ENCODE peak calls at places on chromosomes 11 and 22, in five cellular contexts. One of them, this sample, is unnamed.

GRCh38 chr11:66363187-66363601 is 8.4 kb downstream of the SLC29A2 start:
- DNase-seq in stomach: peak; percentile 34
- DNase-seq in right atrium auricular region: no peak
- DNase-seq in tibial nerve: no peak
- DNase-seq in astrocyte: no peak
- DNase-seq in this sample: no peak

GRCh38 chr11:6703247-6704063 is 20.3 kb upstream of the MRPL17 start:
- DNase-seq in tibial nerve: no peak
- DNase-seq in right atrium auricular region: peak; percentile 66
- DNase-seq in stomach: peak; percentile 42
- DNase-seq in astrocyte: peak; percentile 43
- DNase-seq in this sample: peak; percentile 54

GRCh38 chr11:5345831-5346230 is 2.5 kb upstream of the OR51B5 start:
- DNase-seq in tibial nerve: no peak
- DNase-seq in astrocyte: peak; percentile 23
- DNase-seq in right atrium auricular region: no peak
- DNase-seq in stomach: no peak
- DNase-seq in this sample: peak; percentile 74

GRCh38 chr11:103659138-103659734 is 377.2 kb upstream of the DDI1 start:
- DNase-seq in stomach: no peak
- DNase-seq in astrocyte: no peak
- DNase-seq in tibial nerve: no peak
- DNase-seq in right atrium auricular region: no peak
- DNase-seq in this sample: no peak

GRCh38 chr22:31344369-31345330 is 1.5 kb downstream of the PATZ1 start:
- DNase-seq in stomach: peak; percentile 63
- DNase-seq in right atrium auricular region: peak; percentile 77
- DNase-seq in tibial nerve: peak; percentile 49
- DNase-seq in astrocyte: peak; percentile 53
- DNase-seq in this sample: peak; percentile 26

GRCh38 chr22:35914665-35915476 is 113.8 kb downstream of the RBFOX2 start:
- DNase-seq in stomach: peak; percentile 58
- DNase-seq in tibial nerve: peak; percentile 22
- DNase-seq in right atrium auricular region: peak; percentile 69
- DNase-seq in astrocyte: peak; percentile 86
- DNase-seq in this sample: peak; percentile 82

GRCh38 chr22:41725510-41726110 is 26.3 kb downstream of the MEI1 start:
- DNase-seq in tibial nerve: no peak
- DNase-seq in astrocyte: no peak
- DNase-seq in right atrium auricular region: no peak
- DNase-seq in stomach: no peak
- DNase-seq in this sample: peak; percentile 1

GRCh38 chr11:34904421-34904950 is 11.7 kb downstream of the APIP start:
- DNase-seq in astrocyte: no peak
- DNase-seq in stomach: no peak
- DNase-seq in tibial nerve: no peak
- DNase-seq in right atrium auricular region: no peak
- DNase-seq in this sample: no peak

GRCh38 chr11:69966910-69967309 is 111.2 kb upstream of the ANO1 start:
- DNase-seq in right atrium auricular region: no peak
- DNase-seq in astrocyte: no peak
- DNase-seq in tibial nerve: no peak
- DNase-seq in stomach: no peak
- DNase-seq in this sample: no peak

GRCh38 chr11:91136631-91137030 is 913.8 kb upstream of the CHORDC1 start:
- DNase-seq in right atrium auricular region: no peak
- DNase-seq in stomach: no peak
- DNase-seq in astrocyte: no peak
- DNase-seq in tibial nerve: no peak
- DNase-seq in this sample: no peak

GRCh38 chr22:29198240-29198639 is 7.5 kb upstream of the EMID1 start:
- DNase-seq in stomach: no peak
- DNase-seq in right atrium auricular region: no peak
- DNase-seq in astrocyte: no peak
- DNase-seq in tibial nerve: no peak
- DNase-seq in this sample: no peak

GRCh38 chr11:86620796-86621575 is 51.4 kb downstream of the ME3 start:
- DNase-seq in right atrium auricular region: no peak
- DNase-seq in astrocyte: peak; percentile 86
- DNase-seq in tibial nerve: no peak
- DNase-seq in stomach: no peak
- DNase-seq in this sample: no peak

GRCh38 chr11:112826788-112827187 is 134.4 kb upstream of the NCAM1 start:
- DNase-seq in astrocyte: no peak
- DNase-seq in tibial nerve: no peak
- DNase-seq in stomach: no peak
- DNase-seq in right atrium auricular region: no peak
- DNase-seq in this sample: no peak

DNA sequence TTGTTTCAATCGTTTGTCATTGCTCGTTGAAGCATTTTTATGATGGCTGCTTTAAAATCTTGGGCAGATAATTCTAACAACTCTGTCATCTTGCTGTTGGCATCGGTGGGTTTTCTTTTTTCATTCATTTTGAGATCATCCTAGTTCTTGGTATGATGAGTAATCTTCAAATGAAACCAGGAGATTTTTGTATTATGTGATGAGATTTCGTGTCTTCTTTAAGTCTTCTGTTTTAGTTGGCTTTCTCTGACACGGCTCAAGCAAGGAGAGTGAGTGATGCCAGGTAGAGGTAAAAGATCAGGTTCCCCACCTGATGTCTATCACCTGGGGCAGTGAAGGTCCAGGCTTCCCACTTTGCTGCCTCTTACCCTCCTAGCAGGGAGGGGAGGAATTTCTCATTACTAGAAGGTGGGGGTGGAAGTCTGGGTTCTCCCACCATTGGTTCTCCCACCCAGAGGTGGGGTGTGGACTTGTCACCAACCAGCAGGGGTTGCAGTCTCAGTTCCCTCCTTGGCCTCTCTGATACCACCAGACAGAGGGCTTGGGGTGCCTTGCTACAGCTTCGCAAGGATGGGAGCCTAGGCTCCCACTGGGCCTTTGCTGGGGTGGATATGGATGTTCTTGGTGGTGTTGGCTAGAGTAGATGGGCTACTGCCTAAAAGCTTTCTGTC is 12.9 kb downstream of the CDC45 start:
- DNase-seq in tibial nerve: no peak
- DNase-seq in stomach: no peak
- DNase-seq in astrocyte: no peak
- DNase-seq in right atrium auricular region: no peak
- DNase-seq in this sample: no peak
- H3K36me3 ChIP-seq in tibial nerve: no peaks in the 10 kb centered on the region
- H3K36me3 ChIP-seq in stomach: no peaks in the 10 kb centered on the region
- H3K36me3 ChIP-seq in astrocyte: no peaks in the 10 kb centered on the region
- H3K36me3 ChIP-seq in right atrium auricular region: no peaks in the 10 kb centered on the region
- H3K36me3 ChIP-seq in this sample: no peaks in the 10 kb centered on the region

GRCh38 chr11:133360860-133361688 is 171.2 kb downstream of the OPCML start:
- DNase-seq in stomach: no peak
- DNase-seq in astrocyte: no peak
- DNase-seq in tibial nerve: no peak
- DNase-seq in right atrium auricular region: no peak
- DNase-seq in this sample: no peak

GRCh38 chr11:133350045-133350444 is 182.3 kb downstream of the OPCML start:
- DNase-seq in astrocyte: no peak
- DNase-seq in tibial nerve: no peak
- DNase-seq in right atrium auricular region: no peak
- DNase-seq in stomach: no peak
- DNase-seq in this sample: no peak

GRCh38 chr11:133354069-133354468 is 178.2 kb downstream of the OPCML start:
- DNase-seq in tibial nerve: no peak
- DNase-seq in astrocyte: no peak
- DNase-seq in stomach: no peak
- DNase-seq in right atrium auricular region: no peak
- DNase-seq in this sample: no peak

GRCh38 chr11:133355095-133355494 is 177.2 kb downstream of the OPCML start:
- DNase-seq in stomach: no peak
- DNase-seq in tibial nerve: no peak
- DNase-seq in right atrium auricular region: no peak
- DNase-seq in astrocyte: no peak
- DNase-seq in this sample: no peak
- H3K36me3 ChIP-seq in stomach: no peaks in the 10 kb centered on the region
- H3K36me3 ChIP-seq in tibial nerve: no peaks in the 10 kb centered on the region
- H3K36me3 ChIP-seq in right atrium auricular region: no peaks in the 10 kb centered on the region
- H3K36me3 ChIP-seq in astrocyte: no peaks in the 10 kb centered on the region
- H3K36me3 ChIP-seq in this sample: no peaks in the 10 kb centered on the region

GRCh38 chr22:30336752-30337460 is 10.2 kb upstream of the TBC1D10A start:
- DNase-seq in stomach: no peak
- DNase-seq in astrocyte: no peak
- DNase-seq in tibial nerve: no peak
- DNase-seq in right atrium auricular region: no peak
- DNase-seq in this sample: no peak
- H3K36me3 ChIP-seq in stomach: peaks cover 100% of the 10 kb centered on the region
- H3K36me3 ChIP-seq in astrocyte: peaks cover 82% of the 10 kb centered on the region
- H3K36me3 ChIP-seq in tibial nerve: peaks cover 99% of the 10 kb centered on the region
- H3K36me3 ChIP-seq in right atrium auricular region: peaks cover 97% of the 10 kb centered on the region
- H3K36me3 ChIP-seq in this sample: peaks cover 93% of the 10 kb centered on the region

GRCh38 chr11:121553806-121554205 is 101.0 kb upstream of the SORL1-AS1 start:
- DNase-seq in stomach: peak; percentile 83
- DNase-seq in right atrium auricular region: no peak
- DNase-seq in tibial nerve: no peak
- DNase-seq in astrocyte: peak; percentile 55
- DNase-seq in this sample: peak; percentile 16
- H3K36me3 ChIP-seq in stomach: peaks cover 30% of the 10 kb centered on the region
- H3K36me3 ChIP-seq in right atrium auricular region: no peaks in the 10 kb centered on the region
- H3K36me3 ChIP-seq in tibial nerve: no peaks in the 10 kb centered on the region
- H3K36me3 ChIP-seq in astrocyte: no peaks in the 10 kb centered on the region
- H3K36me3 ChIP-seq in this sample: no peaks in the 10 kb centered on the region

GRCh38 chr11:68504432-68505066 is 44.0 kb downstream of the PPP6R3 start:
- DNase-seq in right atrium auricular region: no peak
- DNase-seq in stomach: no peak
- DNase-seq in astrocyte: no peak
- DNase-seq in tibial nerve: no peak
- DNase-seq in this sample: no peak

GRCh38 chr11:68505596-68505995 is 45.0 kb downstream of the PPP6R3 start:
- DNase-seq in tibial nerve: no peak
- DNase-seq in astrocyte: peak; percentile 18
- DNase-seq in right atrium auricular region: no peak
- DNase-seq in stomach: no peak
- DNase-seq in this sample: peak; percentile 45

GRCh38 chr11:68501813-68502212 is 41.3 kb downstream of the PPP6R3 start:
- DNase-seq in tibial nerve: no peak
- DNase-seq in astrocyte: no peak
- DNase-seq in right atrium auricular region: no peak
- DNase-seq in stomach: no peak
- DNase-seq in this sample: no peak

GRCh38 chr11:68503792-68504191 is 43.2 kb downstream of the PPP6R3 start:
- DNase-seq in astrocyte: no peak
- DNase-seq in tibial nerve: no peak
- DNase-seq in stomach: no peak
- DNase-seq in right atrium auricular region: no peak
- DNase-seq in this sample: no peak

DNA sequence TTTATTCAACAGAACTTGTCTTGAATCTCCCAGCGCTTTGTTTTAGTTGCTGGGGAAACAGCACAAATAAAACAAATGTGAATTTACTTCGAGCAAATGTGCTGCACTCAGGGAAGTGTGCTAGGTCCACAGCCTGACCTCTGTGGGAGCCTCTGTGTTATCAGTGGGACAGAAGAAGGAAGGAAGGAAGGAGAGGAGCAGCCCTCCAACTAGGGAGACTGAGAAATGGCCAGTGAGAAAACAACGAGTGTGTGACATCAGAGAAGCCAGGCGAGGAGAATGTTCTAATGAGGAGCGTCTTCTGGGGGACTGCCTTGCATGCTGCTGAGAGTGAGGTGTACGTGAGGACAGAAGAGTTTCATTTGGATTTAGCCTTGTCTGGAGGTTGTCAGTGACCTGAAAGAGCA is 42.7 kb downstream of the PPP6R3 start:
- DNase-seq in stomach: no peak
- DNase-seq in right atrium auricular region: no peak
- DNase-seq in astrocyte: no peak
- DNase-seq in tibial nerve: no peak
- DNase-seq in this sample: peak; percentile 40
- H3K36me3 ChIP-seq in stomach: no peaks in the 10 kb centered on the region
- H3K36me3 ChIP-seq in right atrium auricular region: no peaks in the 10 kb centered on the region
- H3K36me3 ChIP-seq in astrocyte: no peaks in the 10 kb centered on the region
- H3K36me3 ChIP-seq in tibial nerve: no peaks in the 10 kb centered on the region
- H3K36me3 ChIP-seq in this sample: no peaks in the 10 kb centered on the region